ENCODE peak calls at places on chromosome 19, in eight cellular contexts. Y is nephron progenitor cell, M is endothelial cell, W is type B pancreatic cell, E is IMR-90, D is neural crest cell, A is cardiac fibroblast, S is cardiac muscle cell. L is an unnamed sample.

GRCh38 chr19:51887522-51888498 is at the start of gene ZNF577:
- DNase-seq in S (peak), E (peak), D (peak), M (peak), A (peak), Y (peak), W (peak), L (peak)

GRCh38 chr19:43639507-43640423 is at the start of gene CADM4:
- DNase-seq in Y (peak), M (peak), S (peak), E (no peak), D (no peak), W (no peak), A (no peak), L (peak)

GRCh38 chr19:2391118-2391725 is 31.2 kb downstream of the TMPRSS9 start:
- DNase-seq in W (no peak), A (peak), M (peak), S (peak), E (peak), D (no peak), Y (peak), L (peak)

GRCh38 chr19:5477451-5478215 is 22.4 kb downstream of the ZNRF4 start:
- DNase-seq in A (no peak), E (no peak), S (no peak), D (no peak), W (no peak), M (no peak), Y (no peak), L (no peak)

GRCh38 chr19:9043524-9043923 is 33.3 kb upstream of the MUC16 start:
- DNase-seq in Y (no peak), W (no peak), S (no peak), D (no peak), M (no peak), A (no peak), E (no peak), L (no peak)

GRCh38 chr19:6161271-6161850 is 25.9 kb downstream of the ACSBG2 start:
- DNase-seq in D (no peak), Y (peak), A (no peak), E (no peak), M (no peak), W (no peak), S (no peak), L (peak)

GRCh38 chr19:4504874-4505569 is 13.3 kb downstream of the PLIN4 start:
- DNase-seq in Y (no peak), D (no peak), A (no peak), M (no peak), W (no peak), S (no peak), E (no peak), L (no peak)

GRCh38 chr19:29549105-29550070 is 23.6 kb downstream of the VSTM2B start:
- DNase-seq in M (no peak), E (no peak), W (no peak), Y (no peak), S (no peak), A (no peak), D (no peak), L (no peak)

GRCh38 chr19:7328647-7329046 is 20.1 kb upstream of the ARHGEF18 start:
- DNase-seq in Y (no peak), W (no peak), S (no peak), A (no peak), E (no peak), M (no peak), D (no peak), L (peak)

GRCh38 chr19:51520710-51521109 is 10.8 kb downstream of the SIGLEC6 start:
- DNase-seq in E (no peak), A (no peak), Y (no peak), W (no peak), D (no peak), S (no peak), M (no peak), L (no peak)

GRCh38 chr19:20431826-20432225 is 133.8 kb downstream of the ZNF737 start:
- DNase-seq in S (no peak), W (no peak), M (no peak), A (no peak), D (no peak), Y (no peak), E (no peak), L (no peak)

GRCh38 chr19:35740423-35741215 is 1.6 kb downstream of the IGFLR1 start:
- DNase-seq in A (peak), M (peak), Y (peak), S (peak), D (peak), W (peak), E (peak), L (peak)
- TF ChIP-seq CTCF in A (peak), M (no peak), Y (peak), S (peak), D (peak), W (no peak), E (peak), L (peak)

GRCh38 chr19:33192010-33192409 is 2.1 kb upstream of the LRP3 start:
- DNase-seq in E (no peak), D (no peak), Y (peak), A (no peak), W (no peak), S (no peak), M (no peak), L (no peak)
- TF ChIP-seq CTCF in E (peak), D (peak), Y (peak), A (peak), W (peak), S (peak), M (no peak), L (peak)

GRCh38 chr19:40601061-40601973 is at the start of gene LTBP4:
- DNase-seq in D (no peak), W (no peak), Y (peak), S (peak), A (peak), E (no peak), M (peak), L (no peak)
- TF ChIP-seq CTCF in D (peak), W (peak), Y (no peak), S (peak), A (no peak), E (peak), M (no peak), L (peak)

GRCh38 chr19:56191115-56191514 is 6.5 kb downstream of the ZSCAN5B start:
- DNase-seq in W (no peak), Y (no peak), E (no peak), D (no peak), M (no peak), A (no peak), S (no peak), L (no peak)
- TF ChIP-seq CTCF in W (no peak), Y (no peak), E (no peak), D (no peak), M (no peak), A (no peak), S (no peak), L (no peak)

GRCh38 chr19:38437295-38437694 is 3.8 kb downstream of the RYR1 start:
- DNase-seq in W (no peak), D (no peak), A (no peak), E (no peak), M (no peak), Y (no peak), S (no peak), L (no peak)

GRCh38 chr19:38429811-38430156 is 3.7 kb upstream of the RYR1 start:
- DNase-seq in D (no peak), A (no peak), M (no peak), Y (no peak), W (no peak), E (no peak), S (no peak), L (no peak)

GRCh38 chr19:38434549-38435051 is 1.1 kb downstream of the RYR1 start:
- DNase-seq in E (no peak), D (peak), Y (peak), S (peak), A (no peak), M (no peak), W (no peak), L (no peak)

GRCh38 chr19:38430931-38431330 is 2.6 kb upstream of the RYR1 start:
- DNase-seq in D (no peak), A (no peak), M (no peak), E (no peak), S (no peak), W (no peak), Y (no peak), L (no peak)

GRCh38 chr19:38433268-38433733 is at the start of gene RYR1:
- DNase-seq in S (peak), M (peak), D (peak), E (no peak), W (no peak), Y (peak), A (peak), L (peak)
- TF ChIP-seq CTCF in S (no peak), M (no peak), D (no peak), E (no peak), W (no peak), Y (no peak), A (no peak), L (no peak)

GRCh38 chr19:14059093-14059480 is 2.8 kb downstream of the PALM3 start:
- DNase-seq in S (peak), M (peak), D (peak), Y (peak), E (no peak), A (no peak), W (no peak), L (peak)
- TF ChIP-seq CTCF in S (peak), M (peak), D (peak), Y (peak), E (peak), A (peak), W (peak), L (peak)

L was measured in GM10248.